ENCODE peak calls at places on chromosomes 3 and 15, in eight cellular contexts. X, N, H, F, P, S, V and J are unnamed samples.

GRCh38 chr3:193885832-193886231 is 250.1 kb upstream of the HES1 start:
- DNase-seq in N (no peak), F (no peak), H (peak), P (no peak), S (no peak), X (no peak), V (no peak), J (peak)

GRCh38 chr15:87752250-87752951 is 504.1 kb downstream of the NTRK3 start:
- DNase-seq in P (no peak), N (peak), H (no peak), S (no peak), X (no peak), V (no peak), F (no peak), J (no peak)

GRCh38 chr15:98567951-98568350 is 80.4 kb upstream of the IGF1R start:
- DNase-seq in X (no peak), N (no peak), S (no peak), P (no peak), H (no peak), V (no peak), F (no peak), J (no peak)

GRCh38 chr3:24004171-24004938 is 59.3 kb downstream of the NR1D2 start:
- DNase-seq in H (no peak), P (no peak), X (no peak), N (no peak), V (no peak), S (no peak), F (no peak), J (no peak)

GRCh38 chr3:45332901-45333407 is 55.4 kb upstream of the LARS2 start:
- DNase-seq in F (no peak), V (no peak), S (no peak), N (no peak), H (no peak), X (no peak), P (no peak), J (no peak)

GRCh38 chr15:73650387-73651126 is 17.4 kb upstream of the NPTN start:
- DNase-seq in P (no peak), S (no peak), N (no peak), H (no peak), V (no peak), X (peak), F (no peak), J (no peak)

GRCh38 chr3:127456471-127457093 is 134.0 kb downstream of the TPRA1 start:
- DNase-seq in P (no peak), S (no peak), H (no peak), X (no peak), V (peak), F (no peak), N (no peak), J (peak)

GRCh38 chr15:67622110-67622509 is 79.6 kb downstream of the MAP2K5 start:
- DNase-seq in N (no peak), H (no peak), V (no peak), S (no peak), F (no peak), P (no peak), X (no peak), J (no peak)

GRCh38 chr3:64303401-64303800 is 78.1 kb upstream of the PRICKLE2 start:
- DNase-seq in N (no peak), S (no peak), H (no peak), X (no peak), V (no peak), F (no peak), P (no peak), J (no peak)

GRCh38 chr3:194275721-194276120 is 75.4 kb downstream of the CPN2 start:
- DNase-seq in H (no peak), N (no peak), P (no peak), X (no peak), V (no peak), S (no peak), F (no peak), J (peak)

GRCh38 chr3:71692139-71692538 is 33.1 kb downstream of the EIF4E3 start:
- DNase-seq in S (no peak), F (no peak), X (no peak), H (no peak), V (no peak), N (no peak), P (no peak), J (no peak)

GRCh38 chr3:134294302-134294925 is 43.8 kb upstream of the RYK start:
- DNase-seq in X (no peak), N (no peak), H (no peak), V (no peak), F (no peak), S (peak), P (peak), J (no peak)

GRCh38 chr3:192817053-192817452 is 89.7 kb upstream of the FGF12 start:
- DNase-seq in X (no peak), P (no peak), S (no peak), F (no peak), V (no peak), N (no peak), H (no peak), J (no peak)

GRCh38 chr3:172648736-172649135 is 62.1 kb downstream of the NCEH1 start:
- DNase-seq in N (no peak), P (no peak), H (no peak), S (no peak), V (no peak), X (peak), F (no peak), J (no peak)

GRCh38 chr3:38049358-38050126 is 10.5 kb downstream of the DLEC1 start:
- DNase-seq in P (no peak), V (no peak), H (no peak), F (no peak), S (no peak), N (no peak), X (no peak), J (no peak)

GRCh38 chr15:65980824-65981456 is 111.6 kb downstream of the RAB11A start:
- DNase-seq in P (no peak), X (no peak), H (peak), V (peak), F (peak), N (peak), S (no peak), J (peak)

GRCh38 chr3:123422457-123422856 is 26.4 kb downstream of the ADCY5 start:
- DNase-seq in H (no peak), V (no peak), P (no peak), N (no peak), X (no peak), S (no peak), F (no peak), J (no peak)

GRCh38 chr3:182118081-182118480 is 406.4 kb downstream of the SOX2 start:
- DNase-seq in S (no peak), H (no peak), N (no peak), X (no peak), P (no peak), F (no peak), V (no peak), J (no peak)

GRCh38 chr3:145448436-145448835 is 712.5 kb downstream of the PLOD2 start:
- DNase-seq in N (no peak), S (no peak), P (no peak), X (no peak), V (no peak), H (no peak), F (no peak), J (no peak)

GRCh38 chr15:68154923-68155559 is 50.1 kb downstream of the CALML4 start:
- DNase-seq in V (no peak), P (no peak), N (peak), H (peak), X (no peak), S (peak), F (no peak), J (no peak)

GRCh38 chr3:120013481-120013880 is 80.8 kb downstream of the GSK3B start:
- DNase-seq in S (no peak), P (no peak), V (no peak), H (no peak), X (no peak), F (no peak), N (no peak), J (no peak)

GRCh38 chr3:22996926-22997600 is 206.1 kb upstream of the UBE2E2 start:
- DNase-seq in V (no peak), S (no peak), N (no peak), X (no peak), H (no peak), P (no peak), F (no peak), J (no peak)

GRCh38 chr15:85579957-85580694 is 199.7 kb downstream of the AKAP13 start:
- DNase-seq in N (no peak), P (no peak), F (peak), S (no peak), V (peak), H (peak), X (no peak), J (peak)